ENCODE peak calls at places on chromosome 3, in six cellular contexts. One of them, this sample, is unnamed.

GRCh38 chr3:23209103-23209502 is 6.0 kb downstream of the UBE2E2 start:
- DNase-seq in HS-5: no peak
- DNase-seq in astrocyte of the hippocampus: no peak
- DNase-seq in hippocampal formation: no peak
- DNase-seq in NCI-H2029: no peak
- DNase-seq in amniotic stem cell: no peak
- DNase-seq in this sample: no peak

GRCh38 chr3:37346227-37347005 is 172.0 kb upstream of the LRRFIP2 start:
- DNase-seq in HS-5: no peak
- DNase-seq in astrocyte of the hippocampus: no peak
- DNase-seq in hippocampal formation: no peak
- DNase-seq in NCI-H2029: no peak
- DNase-seq in amniotic stem cell: no peak
- DNase-seq in this sample: no peak

GRCh38 chr3:184379375-184380209 is at the start of gene CHRD:
- DNase-seq in HS-5: no peak
- DNase-seq in astrocyte of the hippocampus: no peak
- DNase-seq in hippocampal formation: no peak
- DNase-seq in NCI-H2029: no peak
- DNase-seq in amniotic stem cell: no peak
- DNase-seq in this sample: no peak

GRCh38 chr3:42507252-42507651 is 4.8 kb downstream of the VIPR1 start:
- DNase-seq in HS-5: no peak
- DNase-seq in astrocyte of the hippocampus: no peak
- DNase-seq in hippocampal formation: no peak
- DNase-seq in NCI-H2029: no peak
- DNase-seq in amniotic stem cell: no peak
- DNase-seq in this sample: no peak

GRCh38 chr3:61925721-61926120 is 364.4 kb downstream of the PTPRG start:
- DNase-seq in HS-5: no peak
- DNase-seq in astrocyte of the hippocampus: peak; percentile 46
- DNase-seq in hippocampal formation: no peak
- DNase-seq in NCI-H2029: no peak
- DNase-seq in amniotic stem cell: no peak
- DNase-seq in this sample: no peak

GRCh38 chr3:113018461-113019181 is 27.8 kb downstream of the GTPBP8 start:
- DNase-seq in HS-5: peak; percentile 16
- DNase-seq in astrocyte of the hippocampus: peak; percentile 33
- DNase-seq in hippocampal formation: no peak
- DNase-seq in NCI-H2029: peak; percentile 33
- DNase-seq in amniotic stem cell: no peak
- DNase-seq in this sample: peak; percentile 38

GRCh38 chr3:173584093-173584833 is 186.7 kb downstream of the NLGN1 start:
- DNase-seq in HS-5: peak; percentile 30
- DNase-seq in astrocyte of the hippocampus: peak; percentile 85
- DNase-seq in hippocampal formation: peak; percentile 2
- DNase-seq in NCI-H2029: peak; percentile 50
- DNase-seq in amniotic stem cell: peak; percentile 4
- DNase-seq in this sample: no peak

GRCh38 chr3:184145120-184145524 is 10.0 kb downstream of the EIF2B5 start:
- DNase-seq in HS-5: no peak
- DNase-seq in astrocyte of the hippocampus: peak; percentile 85
- DNase-seq in hippocampal formation: peak; percentile 13
- DNase-seq in NCI-H2029: peak; percentile 72
- DNase-seq in amniotic stem cell: no peak
- DNase-seq in this sample: peak; percentile 74